ENCODE peak calls at places on chromosomes 6 and 20, in five cellular contexts. A is GM20000, J is lower leg skin, F is mesothelial cell of epicardium, H is endothelial cell. V is an unnamed sample.

GRCh38 chr20:17859616-17860232 is 108.9 kb downstream of the SNX5 start:
- DNase-seq in A (peak; percentile 50), J (no peak), F (no peak), H (no peak), V (no peak)

GRCh38 chr6:63663147-63663877 is 27.7 kb downstream of the PHF3 start:
- DNase-seq in A (no peak), J (no peak), F (no peak), H (no peak), V (no peak)

GRCh38 chr6:32189742-32190053 is 304 bp downstream of the PBX2 start:
- DNase-seq in A (no peak), J (no peak), F (no peak), H (no peak), V (no peak)

GRCh38 chr6:90194371-90194841 is 102.2 kb downstream of the BACH2 start:
- DNase-seq in A (no peak), J (no peak), F (no peak), H (no peak), V (no peak)

GRCh38 chr20:46200582-46201570 is 82.8 kb downstream of the CD40 start:
- DNase-seq in A (no peak), J (no peak), F (no peak), H (no peak), V (peak; percentile 19)

GRCh38 chr6:15303162-15303919 is 57.5 kb downstream of the JARID2 start:
- DNase-seq in A (no peak), J (no peak), F (no peak), H (no peak), V (no peak)

GRCh38 chr6:144434308-144434990 is 149.3 kb downstream of the UTRN start:
- DNase-seq in A (no peak), J (no peak), F (no peak), H (no peak), V (no peak)

GRCh38 chr6:34916348-34916967 is 27.4 kb downstream of the ANKS1A start:
- DNase-seq in A (no peak), J (no peak), F (no peak), H (no peak), V (no peak)

GRCh38 chr6:66029391-66029790 is 322.4 kb upstream of the EYS start:
- DNase-seq in A (no peak), J (no peak), F (no peak), H (no peak), V (no peak)

GRCh38 chr6:15483060-15483459 is 179.8 kb downstream of the DTNBP1 start:
- DNase-seq in A (no peak), J (no peak), F (no peak), H (no peak), V (no peak)

GRCh38 chr6:25050356-25050755 is 114.6 kb upstream of the RIPOR2 start:
- DNase-seq in A (peak; percentile 44), J (no peak), F (no peak), H (no peak), V (no peak)

GRCh38 chr20:45783656-45784294 is 7.9 kb downstream of the WFDC3 start:
- DNase-seq in A (no peak), J (peak; percentile 89), F (no peak), H (no peak), V (no peak)

GRCh38 chr6:44139351-44139743 is 12.0 kb downstream of the TMEM63B start:
- DNase-seq in A (no peak), J (no peak), F (no peak), H (no peak), V (no peak)

GRCh38 chr6:68053805-68054373 is 581.2 kb upstream of the ADGRB3 start:
- DNase-seq in A (no peak), J (no peak), F (no peak), H (no peak), V (no peak)

GRCh38 chr6:22113046-22113766 is 183.6 kb downstream of the PRL start:
- DNase-seq in A (no peak), J (no peak), F (no peak), H (no peak), V (no peak)

GRCh38 chr20:4289875-4290274 is 274.5 kb upstream of the RNF24 start:
- DNase-seq in A (no peak), J (no peak), F (no peak), H (no peak), V (no peak)
- TF ChIP-seq CTCF in A (no peak), J (no peak), F (no peak), H (no peak), V (no peak)

GRCh38 chr6:149903938-149904611 is 6.2 kb upstream of the RAET1E start:
- DNase-seq in A (no peak), J (peak; percentile 83), F (no peak), H (no peak), V (no peak)
- TF ChIP-seq CTCF in A (no peak), J (no peak), F (no peak), H (no peak), V (no peak)

GRCh38 chr20:39674842-39675241 is 712.7 kb downstream of the DHX35 start:
- DNase-seq in A (no peak), J (no peak), F (no peak), H (no peak), V (no peak)

GRCh38 chr20:39670987-39671386 is 708.8 kb downstream of the DHX35 start:
- DNase-seq in A (no peak), J (no peak), F (no peak), H (no peak), V (no peak)

GRCh38 chr20:39676236-39676635 is 714.1 kb downstream of the DHX35 start:
- DNase-seq in A (no peak), J (no peak), F (no peak), H (no peak), V (no peak)

DNA sequence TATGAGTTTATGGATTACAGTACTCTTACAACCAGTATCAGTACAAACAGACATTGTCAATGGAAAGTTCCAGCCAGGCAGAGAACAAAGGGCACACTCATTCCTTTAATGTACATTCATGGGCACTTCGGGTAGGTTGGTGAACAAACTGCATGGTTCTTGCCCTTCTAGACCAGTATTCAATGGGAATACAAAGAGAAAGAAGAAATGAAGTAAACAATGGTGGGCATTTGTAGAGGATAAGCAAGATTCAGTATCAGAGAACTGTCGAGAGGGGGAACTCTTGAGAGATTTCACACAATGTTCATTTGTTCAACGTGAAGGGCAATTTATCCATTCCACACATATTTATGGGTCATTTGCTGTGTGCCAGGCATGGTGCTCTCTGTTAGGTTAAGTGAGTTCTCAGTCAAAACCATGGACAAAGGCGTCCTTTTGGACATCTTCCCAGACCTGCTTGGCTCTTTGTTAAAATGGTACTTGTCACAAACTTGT is 714.8 kb downstream of the DHX35 start:
- DNase-seq in A (peak; percentile 10), J (no peak), F (no peak), H (no peak), V (no peak)
- TF ChIP-seq CTCF in A (no peak), J (no peak), F (no peak), H (peak; percentile 12), V (peak; percentile 48)

GRCh38 chr6:84547341-84547794 is 217.0 kb downstream of the TBX18 start:
- DNase-seq in A (no peak), J (no peak), F (no peak), H (no peak), V (no peak)

GRCh38 chr6:84553527-84553926 is 210.9 kb downstream of the TBX18 start:
- DNase-seq in A (no peak), J (no peak), F (no peak), H (no peak), V (no peak)

GRCh38 chr6:84551797-84552196 is 212.6 kb downstream of the TBX18 start:
- DNase-seq in A (no peak), J (no peak), F (no peak), H (no peak), V (no peak)

GRCh38 chr6:84546427-84546914 is 217.9 kb downstream of the TBX18 start:
- DNase-seq in A (no peak), J (no peak), F (no peak), H (no peak), V (no peak)

GRCh38 chr6:84549912-84550311 is 214.5 kb downstream of the TBX18 start:
- DNase-seq in A (no peak), J (no peak), F (no peak), H (peak; percentile 12), V (no peak)
- TF ChIP-seq CTCF in A (no peak), J (no peak), F (no peak), H (peak; percentile 29), V (no peak)

DNA sequence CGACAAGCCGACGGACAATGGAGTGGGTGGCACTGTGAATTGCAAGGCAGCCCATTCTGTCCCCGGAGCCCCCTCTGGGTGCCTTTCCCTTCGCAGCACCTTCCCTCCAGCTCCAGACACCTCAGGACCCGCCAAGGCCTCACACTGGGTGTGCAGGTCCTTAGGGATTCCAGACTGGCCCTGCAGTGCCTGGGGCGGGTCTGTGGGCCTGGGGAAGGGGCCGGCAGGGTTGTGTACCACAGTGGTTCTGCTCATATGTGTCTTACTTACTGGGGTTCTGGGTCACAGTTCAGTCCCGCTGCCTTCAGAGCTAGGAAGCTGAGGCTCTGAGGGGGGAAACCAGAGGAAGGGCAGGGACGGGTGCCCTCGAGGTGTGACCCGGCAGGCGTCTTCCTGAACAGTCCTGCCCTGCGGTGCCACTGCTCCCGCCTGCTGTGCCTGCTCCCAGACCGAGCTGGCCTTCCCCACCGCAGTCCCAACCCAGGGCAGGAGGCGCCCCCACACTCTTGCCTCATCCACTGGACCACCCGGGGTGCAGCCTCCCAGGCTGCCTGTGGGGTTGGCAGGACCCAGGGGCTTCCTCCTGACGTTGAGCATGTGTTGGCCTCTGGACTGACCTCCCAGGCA is 16.3 kb upstream of the SLCO4A1 start:
- DNase-seq in A (no peak), J (no peak), F (no peak), H (no peak), V (no peak)
- TF ChIP-seq CTCF in A (no peak), J (no peak), F (no peak), H (no peak), V (no peak)

GRCh38 chr20:6157345-6157744 is 34.5 kb upstream of the FERMT1 start:
- DNase-seq in A (no peak), J (no peak), F (no peak), H (no peak), V (no peak)
- TF ChIP-seq CTCF in A (no peak), J (no peak), F (no peak), H (no peak), V (no peak)

GRCh38 chr20:56403465-56403864 is 8.6 kb upstream of the CASS4 start:
- DNase-seq in A (no peak), J (no peak), F (no peak), H (no peak), V (no peak)

GRCh38 chr20:56395166-56395565 is 2.7 kb downstream of the CSTF1 start:
- DNase-seq in A (no peak), J (no peak), F (no peak), H (no peak), V (no peak)

DNA sequence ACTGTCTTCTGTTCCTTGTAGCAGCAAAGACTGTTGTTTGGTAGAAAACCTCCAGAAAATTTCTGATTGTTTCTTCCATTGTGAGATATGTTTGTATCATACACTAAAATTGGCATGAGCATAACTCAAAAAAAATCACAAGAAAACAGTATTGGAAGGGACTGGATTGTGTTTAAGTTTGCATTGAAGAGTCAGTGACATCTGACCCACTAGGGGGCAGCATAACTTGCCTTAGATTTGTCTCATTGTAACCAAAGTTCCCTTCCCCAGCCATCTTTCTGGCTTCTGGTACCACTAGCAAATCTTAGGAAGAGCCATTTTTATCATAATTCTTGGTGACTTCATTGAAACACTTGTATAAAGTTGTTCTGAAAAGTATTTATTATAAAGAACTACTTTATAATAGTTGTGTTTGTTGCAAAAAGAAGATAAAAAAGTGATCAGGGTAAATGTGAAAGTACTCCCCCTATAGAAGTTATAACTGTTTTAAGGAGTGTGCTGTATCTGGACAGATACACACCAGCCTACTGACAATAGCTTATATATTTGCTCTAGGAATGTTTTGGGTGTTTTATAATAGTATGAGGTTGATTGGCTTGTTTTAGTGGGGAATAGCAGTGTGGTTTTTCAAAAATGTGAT is 7.7 kb downstream of the CSTF1 start:
- DNase-seq in A (peak; percentile 49), J (no peak), F (no peak), H (peak; percentile 65), V (peak; percentile 55)
- TF ChIP-seq CTCF in A (peak; percentile 42), J (no peak), F (peak; percentile 88), H (peak; percentile 85), V (peak; percentile 89)

GRCh38 chr6:41053056-41053455 is at the start of gene APOBEC2:
- DNase-seq in A (no peak), J (peak; percentile 74), F (no peak), H (no peak), V (no peak)
- TF ChIP-seq CTCF in A (no peak), J (no peak), F (no peak), H (no peak), V (no peak)

V was measured in neural crest cell.